ENCODE peak calls at places on chromosomes 1 and 21, in nine cellular contexts. One of them, this sample, is unnamed.
A peak's percentile ranks its signal among the peaks of the same experiment; 100 is the strongest.

GRCh38 chr21:26717146-26717739 is 128.0 kb downstream of the ADAMTS1 start:
- DNase-seq in CD4-positive, CD25-positive, alpha-beta regulatory T cell: no peak
- DNase-seq in stimulated activated CD8-positive, alpha-beta memory T cell treated with anti-CD3 and anti-CD28 coated beads, Interleukin-15, amount 100 ng/mL, for 4 hours: no peak
- DNase-seq in left ventricle myocardium inferior: no peak
- DNase-seq in stimulated activated CD4-positive, alpha-beta T cell treated with anti-CD3 and anti-CD28 coated beads, Interleukin-1b, Interleukin-23, amount 100 ng/mL, for 4 hours: no peak
- DNase-seq in HL-60: no peak
- DNase-seq in cardiac septum: no peak
- DNase-seq in RCC 7860: no peak
- DNase-seq in psoas muscle: no peak
- DNase-seq in this sample: no peak

GRCh38 chr21:44492572-44493385 is 37.5 kb downstream of the LRRC3 start:
- DNase-seq in stimulated activated CD8-positive, alpha-beta memory T cell treated with anti-CD3 and anti-CD28 coated beads, Interleukin-15, amount 100 ng/mL, for 4 hours: no peak
- DNase-seq in cardiac septum: no peak
- DNase-seq in left ventricle myocardium inferior: no peak
- DNase-seq in HL-60: no peak
- DNase-seq in RCC 7860: no peak
- DNase-seq in psoas muscle: peak; percentile 14
- DNase-seq in CD4-positive, CD25-positive, alpha-beta regulatory T cell: no peak
- DNase-seq in stimulated activated CD4-positive, alpha-beta T cell treated with anti-CD3 and anti-CD28 coated beads, Interleukin-1b, Interleukin-23, amount 100 ng/mL, for 4 hours: no peak
- DNase-seq in this sample: no peak

GRCh38 chr1:218250492-218250891 is 34.6 kb upstream of the RRP15 start:
- DNase-seq in psoas muscle: no peak
- DNase-seq in left ventricle myocardium inferior: no peak
- DNase-seq in CD4-positive, CD25-positive, alpha-beta regulatory T cell: no peak
- DNase-seq in HL-60: no peak
- DNase-seq in cardiac septum: no peak
- DNase-seq in stimulated activated CD4-positive, alpha-beta T cell treated with anti-CD3 and anti-CD28 coated beads, Interleukin-1b, Interleukin-23, amount 100 ng/mL, for 4 hours: no peak
- DNase-seq in RCC 7860: no peak
- DNase-seq in stimulated activated CD8-positive, alpha-beta memory T cell treated with anti-CD3 and anti-CD28 coated beads, Interleukin-15, amount 100 ng/mL, for 4 hours: no peak
- DNase-seq in this sample: no peak

GRCh38 chr1:18732686-18733085 is 102.0 kb downstream of the PAX7 start:
- DNase-seq in left ventricle myocardium inferior: no peak
- DNase-seq in psoas muscle: no peak
- DNase-seq in RCC 7860: no peak
- DNase-seq in HL-60: no peak
- DNase-seq in cardiac septum: peak; percentile 4
- DNase-seq in stimulated activated CD4-positive, alpha-beta T cell treated with anti-CD3 and anti-CD28 coated beads, Interleukin-1b, Interleukin-23, amount 100 ng/mL, for 4 hours: no peak
- DNase-seq in CD4-positive, CD25-positive, alpha-beta regulatory T cell: no peak
- DNase-seq in stimulated activated CD8-positive, alpha-beta memory T cell treated with anti-CD3 and anti-CD28 coated beads, Interleukin-15, amount 100 ng/mL, for 4 hours: no peak
- DNase-seq in this sample: no peak

GRCh38 chr21:44572959-44573583 is 458 bp upstream of the KRTAP10-4 start:
- DNase-seq in RCC 7860: peak; percentile 42
- DNase-seq in stimulated activated CD4-positive, alpha-beta T cell treated with anti-CD3 and anti-CD28 coated beads, Interleukin-1b, Interleukin-23, amount 100 ng/mL, for 4 hours: no peak
- DNase-seq in stimulated activated CD8-positive, alpha-beta memory T cell treated with anti-CD3 and anti-CD28 coated beads, Interleukin-15, amount 100 ng/mL, for 4 hours: no peak
- DNase-seq in psoas muscle: no peak
- DNase-seq in CD4-positive, CD25-positive, alpha-beta regulatory T cell: no peak
- DNase-seq in cardiac septum: no peak
- DNase-seq in left ventricle myocardium inferior: no peak
- DNase-seq in HL-60: no peak
- DNase-seq in this sample: no peak

GRCh38 chr1:57576750-57577149 is 152.9 kb upstream of the DAB1 start:
- DNase-seq in RCC 7860: no peak
- DNase-seq in HL-60: no peak
- DNase-seq in psoas muscle: no peak
- DNase-seq in CD4-positive, CD25-positive, alpha-beta regulatory T cell: no peak
- DNase-seq in cardiac septum: no peak
- DNase-seq in stimulated activated CD8-positive, alpha-beta memory T cell treated with anti-CD3 and anti-CD28 coated beads, Interleukin-15, amount 100 ng/mL, for 4 hours: no peak
- DNase-seq in left ventricle myocardium inferior: no peak
- DNase-seq in stimulated activated CD4-positive, alpha-beta T cell treated with anti-CD3 and anti-CD28 coated beads, Interleukin-1b, Interleukin-23, amount 100 ng/mL, for 4 hours: no peak
- DNase-seq in this sample: no peak

GRCh38 chr1:222644649-222645005 is 26.7 kb downstream of the MIA3 start:
- DNase-seq in stimulated activated CD8-positive, alpha-beta memory T cell treated with anti-CD3 and anti-CD28 coated beads, Interleukin-15, amount 100 ng/mL, for 4 hours: no peak
- DNase-seq in cardiac septum: no peak
- DNase-seq in RCC 7860: no peak
- DNase-seq in HL-60: no peak
- DNase-seq in CD4-positive, CD25-positive, alpha-beta regulatory T cell: no peak
- DNase-seq in psoas muscle: no peak
- DNase-seq in left ventricle myocardium inferior: no peak
- DNase-seq in stimulated activated CD4-positive, alpha-beta T cell treated with anti-CD3 and anti-CD28 coated beads, Interleukin-1b, Interleukin-23, amount 100 ng/mL, for 4 hours: no peak
- DNase-seq in this sample: no peak

GRCh38 chr1:175067707-175068106 is at the start of gene TNN:
- DNase-seq in RCC 7860: no peak
- DNase-seq in HL-60: no peak
- DNase-seq in psoas muscle: no peak
- DNase-seq in left ventricle myocardium inferior: no peak
- DNase-seq in CD4-positive, CD25-positive, alpha-beta regulatory T cell: no peak
- DNase-seq in stimulated activated CD8-positive, alpha-beta memory T cell treated with anti-CD3 and anti-CD28 coated beads, Interleukin-15, amount 100 ng/mL, for 4 hours: no peak
- DNase-seq in stimulated activated CD4-positive, alpha-beta T cell treated with anti-CD3 and anti-CD28 coated beads, Interleukin-1b, Interleukin-23, amount 100 ng/mL, for 4 hours: no peak
- DNase-seq in cardiac septum: no peak
- DNase-seq in this sample: no peak

GRCh38 chr1:41394405-41394804 is 33.2 kb downstream of the FOXO6 start:
- DNase-seq in left ventricle myocardium inferior: no peak
- DNase-seq in RCC 7860: no peak
- DNase-seq in cardiac septum: no peak
- DNase-seq in stimulated activated CD8-positive, alpha-beta memory T cell treated with anti-CD3 and anti-CD28 coated beads, Interleukin-15, amount 100 ng/mL, for 4 hours: no peak
- DNase-seq in stimulated activated CD4-positive, alpha-beta T cell treated with anti-CD3 and anti-CD28 coated beads, Interleukin-1b, Interleukin-23, amount 100 ng/mL, for 4 hours: no peak
- DNase-seq in CD4-positive, CD25-positive, alpha-beta regulatory T cell: no peak
- DNase-seq in psoas muscle: no peak
- DNase-seq in HL-60: no peak
- DNase-seq in this sample: peak; percentile 45

GRCh38 chr21:46421756-46422555 is 36.7 kb upstream of the DIP2A start:
- DNase-seq in psoas muscle: peak; percentile 57
- DNase-seq in left ventricle myocardium inferior: no peak
- DNase-seq in stimulated activated CD4-positive, alpha-beta T cell treated with anti-CD3 and anti-CD28 coated beads, Interleukin-1b, Interleukin-23, amount 100 ng/mL, for 4 hours: no peak
- DNase-seq in cardiac septum: no peak
- DNase-seq in CD4-positive, CD25-positive, alpha-beta regulatory T cell: no peak
- DNase-seq in RCC 7860: no peak
- DNase-seq in HL-60: no peak
- DNase-seq in stimulated activated CD8-positive, alpha-beta memory T cell treated with anti-CD3 and anti-CD28 coated beads, Interleukin-15, amount 100 ng/mL, for 4 hours: no peak
- DNase-seq in this sample: peak; percentile 50

GRCh38 chr1:27993241-27993640 is 33.5 kb downstream of the XKR8 start:
- DNase-seq in cardiac septum: no peak
- DNase-seq in CD4-positive, CD25-positive, alpha-beta regulatory T cell: no peak
- DNase-seq in stimulated activated CD4-positive, alpha-beta T cell treated with anti-CD3 and anti-CD28 coated beads, Interleukin-1b, Interleukin-23, amount 100 ng/mL, for 4 hours: no peak
- DNase-seq in left ventricle myocardium inferior: no peak
- DNase-seq in psoas muscle: no peak
- DNase-seq in RCC 7860: no peak
- DNase-seq in stimulated activated CD8-positive, alpha-beta memory T cell treated with anti-CD3 and anti-CD28 coated beads, Interleukin-15, amount 100 ng/mL, for 4 hours: no peak
- DNase-seq in HL-60: no peak
- DNase-seq in this sample: no peak

GRCh38 chr1:229671310-229671709 is 45.3 kb downstream of the URB2 start:
- DNase-seq in CD4-positive, CD25-positive, alpha-beta regulatory T cell: no peak
- DNase-seq in HL-60: no peak
- DNase-seq in psoas muscle: no peak
- DNase-seq in cardiac septum: no peak
- DNase-seq in stimulated activated CD4-positive, alpha-beta T cell treated with anti-CD3 and anti-CD28 coated beads, Interleukin-1b, Interleukin-23, amount 100 ng/mL, for 4 hours: no peak
- DNase-seq in stimulated activated CD8-positive, alpha-beta memory T cell treated with anti-CD3 and anti-CD28 coated beads, Interleukin-15, amount 100 ng/mL, for 4 hours: no peak
- DNase-seq in left ventricle myocardium inferior: no peak
- DNase-seq in RCC 7860: no peak
- DNase-seq in this sample: no peak

GRCh38 chr1:40668769-40669525 is 3.5 kb upstream of the RIMS3 start:
- DNase-seq in HL-60: peak; percentile 61
- DNase-seq in cardiac septum: peak; percentile 91
- DNase-seq in stimulated activated CD4-positive, alpha-beta T cell treated with anti-CD3 and anti-CD28 coated beads, Interleukin-1b, Interleukin-23, amount 100 ng/mL, for 4 hours: peak; percentile 79
- DNase-seq in psoas muscle: peak; percentile 88
- DNase-seq in CD4-positive, CD25-positive, alpha-beta regulatory T cell: peak; percentile 72
- DNase-seq in RCC 7860: peak; percentile 28
- DNase-seq in stimulated activated CD8-positive, alpha-beta memory T cell treated with anti-CD3 and anti-CD28 coated beads, Interleukin-15, amount 100 ng/mL, for 4 hours: peak; percentile 72
- DNase-seq in left ventricle myocardium inferior: peak; percentile 77
- DNase-seq in this sample: peak; percentile 89

GRCh38 chr1:30768830-30769718 is 11.5 kb upstream of the LAPTM5 start:
- DNase-seq in CD4-positive, CD25-positive, alpha-beta regulatory T cell: no peak
- DNase-seq in stimulated activated CD4-positive, alpha-beta T cell treated with anti-CD3 and anti-CD28 coated beads, Interleukin-1b, Interleukin-23, amount 100 ng/mL, for 4 hours: no peak
- DNase-seq in psoas muscle: no peak
- DNase-seq in RCC 7860: no peak
- DNase-seq in left ventricle myocardium inferior: no peak
- DNase-seq in stimulated activated CD8-positive, alpha-beta memory T cell treated with anti-CD3 and anti-CD28 coated beads, Interleukin-15, amount 100 ng/mL, for 4 hours: no peak
- DNase-seq in HL-60: no peak
- DNase-seq in cardiac septum: no peak
- DNase-seq in this sample: no peak

GRCh38 chr1:45721207-45721606 is 29.2 kb downstream of the IPP start:
- DNase-seq in HL-60: no peak
- DNase-seq in RCC 7860: no peak
- DNase-seq in psoas muscle: no peak
- DNase-seq in left ventricle myocardium inferior: no peak
- DNase-seq in cardiac septum: no peak
- DNase-seq in CD4-positive, CD25-positive, alpha-beta regulatory T cell: no peak
- DNase-seq in stimulated activated CD8-positive, alpha-beta memory T cell treated with anti-CD3 and anti-CD28 coated beads, Interleukin-15, amount 100 ng/mL, for 4 hours: no peak
- DNase-seq in stimulated activated CD4-positive, alpha-beta T cell treated with anti-CD3 and anti-CD28 coated beads, Interleukin-1b, Interleukin-23, amount 100 ng/mL, for 4 hours: no peak
- DNase-seq in this sample: no peak

GRCh38 chr1:153842006-153842471 is 66.8 kb downstream of the SLC27A3 start:
- DNase-seq in stimulated activated CD8-positive, alpha-beta memory T cell treated with anti-CD3 and anti-CD28 coated beads, Interleukin-15, amount 100 ng/mL, for 4 hours: no peak
- DNase-seq in CD4-positive, CD25-positive, alpha-beta regulatory T cell: no peak
- DNase-seq in cardiac septum: no peak
- DNase-seq in stimulated activated CD4-positive, alpha-beta T cell treated with anti-CD3 and anti-CD28 coated beads, Interleukin-1b, Interleukin-23, amount 100 ng/mL, for 4 hours: no peak
- DNase-seq in RCC 7860: no peak
- DNase-seq in left ventricle myocardium inferior: no peak
- DNase-seq in psoas muscle: no peak
- DNase-seq in HL-60: no peak
- DNase-seq in this sample: no peak

GRCh38 chr1:19967808-19968207 is 11.6 kb downstream of the PLA2G2A start:
- DNase-seq in CD4-positive, CD25-positive, alpha-beta regulatory T cell: no peak
- DNase-seq in cardiac septum: no peak
- DNase-seq in stimulated activated CD4-positive, alpha-beta T cell treated with anti-CD3 and anti-CD28 coated beads, Interleukin-1b, Interleukin-23, amount 100 ng/mL, for 4 hours: no peak
- DNase-seq in psoas muscle: peak; percentile 85
- DNase-seq in RCC 7860: no peak
- DNase-seq in stimulated activated CD8-positive, alpha-beta memory T cell treated with anti-CD3 and anti-CD28 coated beads, Interleukin-15, amount 100 ng/mL, for 4 hours: no peak
- DNase-seq in left ventricle myocardium inferior: peak; percentile 75
- DNase-seq in HL-60: no peak
- DNase-seq in this sample: peak; percentile 87

GRCh38 chr1:18927082-18927653 is 24.8 kb upstream of the ALDH4A1 start:
- DNase-seq in left ventricle myocardium inferior: no peak
- DNase-seq in stimulated activated CD4-positive, alpha-beta T cell treated with anti-CD3 and anti-CD28 coated beads, Interleukin-1b, Interleukin-23, amount 100 ng/mL, for 4 hours: no peak
- DNase-seq in stimulated activated CD8-positive, alpha-beta memory T cell treated with anti-CD3 and anti-CD28 coated beads, Interleukin-15, amount 100 ng/mL, for 4 hours: no peak
- DNase-seq in cardiac septum: no peak
- DNase-seq in HL-60: no peak
- DNase-seq in CD4-positive, CD25-positive, alpha-beta regulatory T cell: peak; percentile 25
- DNase-seq in psoas muscle: no peak
- DNase-seq in RCC 7860: peak; percentile 19
- DNase-seq in this sample: peak; percentile 57

GRCh38 chr1:86380257-86380861 is 15.8 kb downstream of the ODF2L start:
- DNase-seq in cardiac septum: no peak
- DNase-seq in RCC 7860: peak; percentile 61
- DNase-seq in stimulated activated CD8-positive, alpha-beta memory T cell treated with anti-CD3 and anti-CD28 coated beads, Interleukin-15, amount 100 ng/mL, for 4 hours: no peak
- DNase-seq in HL-60: no peak
- DNase-seq in CD4-positive, CD25-positive, alpha-beta regulatory T cell: no peak
- DNase-seq in left ventricle myocardium inferior: no peak
- DNase-seq in stimulated activated CD4-positive, alpha-beta T cell treated with anti-CD3 and anti-CD28 coated beads, Interleukin-1b, Interleukin-23, amount 100 ng/mL, for 4 hours: no peak
- DNase-seq in psoas muscle: no peak
- DNase-seq in this sample: no peak

GRCh38 chr1:216216304-216216703 is 206.9 kb downstream of the USH2A start:
- DNase-seq in CD4-positive, CD25-positive, alpha-beta regulatory T cell: no peak
- DNase-seq in HL-60: no peak
- DNase-seq in left ventricle myocardium inferior: no peak
- DNase-seq in psoas muscle: no peak
- DNase-seq in stimulated activated CD8-positive, alpha-beta memory T cell treated with anti-CD3 and anti-CD28 coated beads, Interleukin-15, amount 100 ng/mL, for 4 hours: no peak
- DNase-seq in cardiac septum: no peak
- DNase-seq in RCC 7860: no peak
- DNase-seq in stimulated activated CD4-positive, alpha-beta T cell treated with anti-CD3 and anti-CD28 coated beads, Interleukin-1b, Interleukin-23, amount 100 ng/mL, for 4 hours: no peak
- DNase-seq in this sample: no peak

GRCh38 chr1:190168116-190168515 is 309.5 kb downstream of the BRINP3 start:
- DNase-seq in psoas muscle: no peak
- DNase-seq in left ventricle myocardium inferior: no peak
- DNase-seq in cardiac septum: no peak
- DNase-seq in stimulated activated CD8-positive, alpha-beta memory T cell treated with anti-CD3 and anti-CD28 coated beads, Interleukin-15, amount 100 ng/mL, for 4 hours: no peak
- DNase-seq in CD4-positive, CD25-positive, alpha-beta regulatory T cell: no peak
- DNase-seq in HL-60: no peak
- DNase-seq in RCC 7860: peak; percentile 89
- DNase-seq in stimulated activated CD4-positive, alpha-beta T cell treated with anti-CD3 and anti-CD28 coated beads, Interleukin-1b, Interleukin-23, amount 100 ng/mL, for 4 hours: no peak
- DNase-seq in this sample: no peak

GRCh38 chr1:230561570-230561969 is 80.7 kb upstream of the COG2 start:
- DNase-seq in RCC 7860: no peak
- DNase-seq in stimulated activated CD4-positive, alpha-beta T cell treated with anti-CD3 and anti-CD28 coated beads, Interleukin-1b, Interleukin-23, amount 100 ng/mL, for 4 hours: no peak
- DNase-seq in psoas muscle: no peak
- DNase-seq in HL-60: no peak
- DNase-seq in stimulated activated CD8-positive, alpha-beta memory T cell treated with anti-CD3 and anti-CD28 coated beads, Interleukin-15, amount 100 ng/mL, for 4 hours: no peak
- DNase-seq in left ventricle myocardium inferior: no peak
- DNase-seq in CD4-positive, CD25-positive, alpha-beta regulatory T cell: no peak
- DNase-seq in cardiac septum: no peak
- DNase-seq in this sample: no peak

GRCh38 chr1:66506991-66507390 is 27.0 kb upstream of the SGIP1 start:
- DNase-seq in cardiac septum: no peak
- DNase-seq in stimulated activated CD4-positive, alpha-beta T cell treated with anti-CD3 and anti-CD28 coated beads, Interleukin-1b, Interleukin-23, amount 100 ng/mL, for 4 hours: no peak
- DNase-seq in RCC 7860: no peak
- DNase-seq in left ventricle myocardium inferior: no peak
- DNase-seq in CD4-positive, CD25-positive, alpha-beta regulatory T cell: no peak
- DNase-seq in psoas muscle: no peak
- DNase-seq in HL-60: no peak
- DNase-seq in stimulated activated CD8-positive, alpha-beta memory T cell treated with anti-CD3 and anti-CD28 coated beads, Interleukin-15, amount 100 ng/mL, for 4 hours: no peak
- DNase-seq in this sample: no peak

GRCh38 chr1:157580179-157580827 is 17.6 kb downstream of the FCRL4 start:
- DNase-seq in cardiac septum: no peak
- DNase-seq in left ventricle myocardium inferior: no peak
- DNase-seq in psoas muscle: no peak
- DNase-seq in stimulated activated CD8-positive, alpha-beta memory T cell treated with anti-CD3 and anti-CD28 coated beads, Interleukin-15, amount 100 ng/mL, for 4 hours: no peak
- DNase-seq in stimulated activated CD4-positive, alpha-beta T cell treated with anti-CD3 and anti-CD28 coated beads, Interleukin-1b, Interleukin-23, amount 100 ng/mL, for 4 hours: no peak
- DNase-seq in CD4-positive, CD25-positive, alpha-beta regulatory T cell: peak; percentile 13
- DNase-seq in RCC 7860: peak; percentile 38
- DNase-seq in HL-60: peak; percentile 30
- DNase-seq in this sample: no peak

GRCh38 chr1:187185389-187185788 is 356.6 kb downstream of the PLA2G4A start:
- DNase-seq in HL-60: no peak
- DNase-seq in cardiac septum: no peak
- DNase-seq in stimulated activated CD8-positive, alpha-beta memory T cell treated with anti-CD3 and anti-CD28 coated beads, Interleukin-15, amount 100 ng/mL, for 4 hours: no peak
- DNase-seq in left ventricle myocardium inferior: no peak
- DNase-seq in stimulated activated CD4-positive, alpha-beta T cell treated with anti-CD3 and anti-CD28 coated beads, Interleukin-1b, Interleukin-23, amount 100 ng/mL, for 4 hours: no peak
- DNase-seq in psoas muscle: no peak
- DNase-seq in RCC 7860: no peak
- DNase-seq in CD4-positive, CD25-positive, alpha-beta regulatory T cell: no peak
- DNase-seq in this sample: no peak

GRCh38 chr1:32733573-32734321 is 31.2 kb upstream of the SYNC start:
- DNase-seq in stimulated activated CD8-positive, alpha-beta memory T cell treated with anti-CD3 and anti-CD28 coated beads, Interleukin-15, amount 100 ng/mL, for 4 hours: no peak
- DNase-seq in left ventricle myocardium inferior: no peak
- DNase-seq in cardiac septum: no peak
- DNase-seq in psoas muscle: peak; percentile 61
- DNase-seq in CD4-positive, CD25-positive, alpha-beta regulatory T cell: no peak
- DNase-seq in stimulated activated CD4-positive, alpha-beta T cell treated with anti-CD3 and anti-CD28 coated beads, Interleukin-1b, Interleukin-23, amount 100 ng/mL, for 4 hours: no peak
- DNase-seq in RCC 7860: no peak
- DNase-seq in HL-60: no peak
- DNase-seq in this sample: no peak